ENCODE peak calls at places on chromosomes 11 and 22, in six cellular contexts. L is HAP-1; B is CD8-positive, alpha-beta memory T cell; W is right lobe of liver; F is psoas muscle; V is adipocyte. P is an unnamed sample.

GRCh38 chr11:2931771-2932738 is 2.8 kb upstream of the PHLDA2 start:
- DNase-seq in L (no peak), B (no peak), W (no peak), F (no peak), V (no peak), P (no peak)

GRCh38 chr11:94771390-94771789 is 3.2 kb downstream of the AMOTL1 start:
- DNase-seq in L (no peak), B (no peak), W (no peak), F (no peak), V (no peak), P (no peak)

GRCh38 chr22:41935015-41935908 is 8.7 kb upstream of the TNFRSF13C start:
- DNase-seq in L (no peak), B (no peak), W (no peak), F (no peak), V (no peak), P (no peak)

GRCh38 chr11:130780437-130780836 is 135.8 kb downstream of the SNX19 start:
- DNase-seq in L (no peak), B (no peak), W (no peak), F (no peak), V (no peak), P (no peak)

GRCh38 chr11:91243065-91243464 is 981.6 kb upstream of the FAT3 start:
- DNase-seq in L (no peak), B (no peak), W (no peak), F (no peak), V (peak; percentile 2), P (no peak)

GRCh38 chr11:67026941-67027340 is 4.0 kb downstream of the SYT12 start:
- DNase-seq in L (no peak), B (no peak), W (no peak), F (no peak), V (no peak), P (no peak)

GRCh38 chr11:59273008-59273841 is 60.5 kb upstream of the MPEG1 start:
- DNase-seq in L (no peak), B (no peak), W (no peak), F (no peak), V (no peak), P (no peak)

GRCh38 chr11:118004543-118005223 is 18.5 kb downstream of the IL10RA start:
- DNase-seq in L (no peak), B (no peak), W (no peak), F (no peak), V (no peak), P (no peak)

GRCh38 chr11:6617315-6617781 is 1.9 kb downstream of the TPP1 start:
- DNase-seq in L (no peak), B (no peak), W (no peak), F (no peak), V (no peak), P (no peak)

GRCh38 chr11:6404341-6405038 is 14.2 kb downstream of the SMPD1 start:
- DNase-seq in L (no peak), B (no peak), W (no peak), F (no peak), V (peak; percentile 17), P (peak; percentile 18)

GRCh38 chr11:46491661-46492331 is 100.2 kb upstream of the CHRM4 start:
- DNase-seq in L (no peak), B (no peak), W (no peak), F (no peak), V (no peak), P (no peak)

GRCh38 chr11:46330887-46331652 is 16.2 kb upstream of the DGKZ start:
- DNase-seq in L (no peak), B (no peak), W (no peak), F (no peak), V (no peak), P (no peak)

GRCh38 chr11:67287355-67288197 is 1.5 kb upstream of the ANKRD13D start:
- DNase-seq in L (no peak), B (no peak), W (no peak), F (peak; percentile 7), V (no peak), P (no peak)

GRCh38 chr11:70829160-70829899 is 423.0 kb downstream of the SHANK2 start:
- DNase-seq in L (no peak), B (no peak), W (no peak), F (no peak), V (no peak), P (no peak)

GRCh38 chr22:19687561-19688300 is 26.6 kb upstream of the SEPTIN5 start:
- DNase-seq in L (no peak), B (no peak), W (no peak), F (peak; percentile 59), V (no peak), P (no peak)

GRCh38 chr11:32713496-32713895 is 81.0 kb downstream of the CCDC73 start:
- DNase-seq in L (no peak), B (no peak), W (no peak), F (no peak), V (peak; percentile 9), P (no peak)

GRCh38 chr11:1011320-1011698 is 25.2 kb downstream of the MUC6 start:
- DNase-seq in L (no peak), B (no peak), W (no peak), F (no peak), V (no peak), P (no peak)

GRCh38 chr11:133829566-133829965 is 15.7 kb downstream of the SPATA19 start:
- DNase-seq in L (no peak), B (no peak), W (no peak), F (no peak), V (no peak), P (no peak)

GRCh38 chr22:33851240-33851639 is 69.0 kb downstream of the LARGE1 start:
- DNase-seq in L (peak; percentile 19), B (no peak), W (no peak), F (no peak), V (peak; percentile 30), P (no peak)

GRCh38 chr11:108975641-108976071 is 310.8 kb downstream of the DDX10 start:
- DNase-seq in L (no peak), B (no peak), W (no peak), F (no peak), V (no peak), P (no peak)

GRCh38 chr11:8286886-8287285 is 23.2 kb upstream of the LMO1 start:
- DNase-seq in L (no peak), B (no peak), W (peak; percentile 26), F (no peak), V (no peak), P (no peak)

GRCh38 chr11:1400168-1401000 is 10.7 kb downstream of the BRSK2 start:
- DNase-seq in L (no peak), B (no peak), W (no peak), F (peak; percentile 10), V (no peak), P (no peak)

GRCh38 chr11:736431-736830 is 10.8 kb upstream of the TALDO1 start:
- DNase-seq in L (no peak), B (no peak), W (no peak), F (no peak), V (no peak), P (no peak)

DNA sequence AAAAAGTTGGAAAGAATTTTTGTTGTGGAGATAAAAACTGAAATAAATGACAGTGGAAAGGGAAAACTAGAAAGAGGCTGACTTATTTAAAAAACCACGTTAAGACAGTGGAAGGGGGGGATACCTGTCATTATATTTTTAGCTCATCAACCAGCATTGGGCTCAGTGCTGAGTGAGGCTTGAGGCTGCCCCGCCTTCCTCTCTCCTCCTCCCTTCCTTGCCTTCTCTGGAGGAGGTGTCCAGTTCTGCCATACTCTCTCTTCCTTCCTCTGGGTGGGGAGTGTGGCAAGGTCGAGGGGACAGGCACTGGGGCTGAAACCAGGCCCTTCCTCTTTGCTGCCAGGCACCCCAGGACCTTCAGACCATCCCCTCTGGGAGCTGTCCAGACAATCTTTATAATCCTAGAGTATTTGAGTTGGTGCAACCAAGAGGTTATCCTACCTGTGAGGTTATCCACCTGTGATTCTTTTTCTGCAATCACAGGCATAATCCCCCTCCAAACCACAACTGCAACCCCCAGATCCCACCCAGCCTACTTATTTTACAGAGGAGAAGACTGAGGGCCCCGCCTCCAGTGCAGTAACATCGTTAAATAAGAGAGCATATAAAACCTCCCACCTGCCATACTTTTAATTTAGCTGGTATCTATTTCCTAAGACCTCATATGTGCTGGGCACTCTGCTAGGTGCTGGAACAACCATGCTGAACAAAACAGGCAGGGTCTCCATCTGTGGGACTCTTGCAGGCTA is 578.5 kb downstream of the BUD13 start:
- DNase-seq in L (no peak), B (no peak), W (no peak), F (no peak), V (no peak), P (no peak)
- H3K4me3 ChIP-seq in L (peak overlapping the region; percentile 18), B (no peak overlapping the region), W (peak overlapping the region; percentile 24), F (no peak overlapping the region), V (no peak overlapping the region), P (no peak overlapping the region)

DNA sequence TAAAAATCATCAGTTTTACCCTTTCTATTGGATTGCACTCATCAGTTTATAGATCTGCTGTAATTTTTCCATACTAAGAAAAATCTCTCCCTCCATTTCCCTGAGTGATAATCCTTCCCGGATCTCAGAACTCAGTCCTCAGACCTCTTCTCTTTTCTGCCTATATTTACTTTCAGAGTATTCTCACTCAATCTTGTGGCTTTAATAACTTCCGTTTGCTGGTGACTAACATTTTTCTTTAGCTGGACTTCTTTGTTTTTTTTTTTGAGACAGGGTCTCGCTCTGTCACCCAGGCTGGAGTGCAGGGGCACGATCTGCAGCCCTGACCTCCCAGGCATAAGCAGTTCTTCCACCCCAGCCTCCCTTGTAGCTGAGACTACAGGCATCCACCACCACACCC is 10.4 kb downstream of the ATXN10 start:
- DNase-seq in L (no peak), B (no peak), W (no peak), F (no peak), V (no peak), P (no peak)
- H3K4me3 ChIP-seq in L (no peak overlapping the region), B (no peak overlapping the region), W (no peak overlapping the region), F (no peak overlapping the region), V (no peak overlapping the region), P (no peak overlapping the region)

GRCh38 chr22:44181912-44182590 is 1.3 kb downstream of the PARVG start:
- DNase-seq in L (no peak), B (peak; percentile 8), W (no peak), F (no peak), V (no peak), P (no peak)
- H3K4me3 ChIP-seq in L (no peak overlapping the region), B (peak overlapping the region; percentile 61), W (peak overlapping the region; percentile 38), F (peak overlapping the region; percentile 36), V (no peak overlapping the region), P (no peak overlapping the region)

DNA sequence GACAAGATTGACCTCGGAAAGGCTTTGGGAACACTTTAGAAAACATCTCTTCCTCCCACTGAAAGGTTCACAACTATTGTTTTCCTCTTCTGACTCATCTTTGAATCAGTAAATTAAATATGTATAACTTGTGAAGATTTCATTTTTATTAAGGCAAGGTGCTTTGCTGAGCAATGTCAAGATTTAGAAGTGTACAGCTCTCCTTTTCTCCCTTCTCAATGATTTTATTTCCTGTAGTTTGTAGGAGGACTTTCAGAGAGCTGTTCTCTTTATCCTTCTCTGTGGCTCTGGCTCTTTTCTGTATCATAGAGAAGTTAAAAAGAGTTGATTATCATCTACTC is 594.2 kb downstream of the METTL15 start:
- DNase-seq in L (no peak), B (no peak), W (no peak), F (no peak), V (no peak), P (no peak)
- H3K4me3 ChIP-seq in L (no peak overlapping the region), B (no peak overlapping the region), W (no peak overlapping the region), F (no peak overlapping the region), V (no peak overlapping the region), P (no peak overlapping the region)